ENCODE peak calls at places on chromosomes 12 and 14, in four cellular contexts. M is gastrocnemius medialis, Z is brain microvascular endothelial cell, P is PC-9. Q is an unnamed sample. For H3K36me3, the result is how much of the 10 kb centered on the place peaks cover.

GRCh38 chr12:53674977-53675700 is 744 bp downstream of the ATP5MC2 start:
- DNase-seq in M (no peak), Z (no peak), P (no peak), Q (no peak)

GRCh38 chr12:24560867-24561266 is 388.0 kb downstream of the BCAT1 start:
- DNase-seq in M (no peak), Z (no peak), P (no peak), Q (no peak)

GRCh38 chr12:15627995-15628945 is 160.9 kb downstream of the EPS8 start:
- DNase-seq in M (no peak), Z (no peak), P (no peak), Q (no peak)

GRCh38 chr12:124792961-124793441 is 70.7 kb downstream of the SCARB1 start:
- DNase-seq in M (no peak), Z (peak), P (no peak), Q (no peak)

GRCh38 chr14:101001311-101002069 is 98.0 kb upstream of the RTL1 start:
- DNase-seq in M (no peak), Z (peak), P (no peak), Q (no peak)

GRCh38 chr12:91400249-91400648 is 217.6 kb upstream of the DCN start:
- DNase-seq in M (no peak), Z (peak), P (no peak), Q (no peak)

GRCh38 chr14:86364634-86365033 is 834.7 kb downstream of the FLRT2 start:
- DNase-seq in M (no peak), Z (no peak), P (no peak), Q (no peak)

GRCh38 chr12:113409462-113410124 is 5.9 kb upstream of the SDS start:
- DNase-seq in M (no peak), Z (no peak), P (no peak), Q (no peak)

GRCh38 chr12:111361717-111362576 is 6.9 kb downstream of the PHETA1 start:
- DNase-seq in M (no peak), Z (no peak), P (peak), Q (no peak)

GRCh38 chr12:131280426-131280825 is 326.7 kb downstream of the ADGRD1 start:
- DNase-seq in M (no peak), Z (no peak), P (no peak), Q (no peak)

GRCh38 chr12:3336606-3337311 is 154.2 kb upstream of the PRMT8 start:
- DNase-seq in M (no peak), Z (no peak), P (no peak), Q (no peak)

DNA sequence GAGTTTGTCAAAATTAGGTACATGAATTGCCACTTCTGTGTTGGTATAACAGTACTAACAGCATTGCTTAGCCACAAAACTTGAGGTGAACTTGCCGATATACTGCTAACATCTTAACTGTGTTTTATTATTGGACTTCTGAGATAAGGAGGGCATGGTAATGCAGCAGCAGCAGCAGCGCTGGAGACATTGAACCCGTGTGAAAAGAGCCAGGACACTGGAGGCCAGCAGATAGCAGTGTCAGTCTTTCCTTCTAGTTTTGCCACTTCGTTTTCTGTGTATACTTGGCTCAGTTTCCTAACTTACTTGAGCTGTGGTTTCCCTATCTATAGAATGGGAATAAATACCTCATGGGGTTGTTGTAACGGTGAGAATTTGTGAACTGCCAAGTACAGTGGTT is 82.8 kb downstream of the KTN1 start:
- DNase-seq in M (no peak), Z (no peak), P (no peak), Q (no peak)
- H3K36me3 ChIP-seq in M (under half), Z (under half), P (under half), Q (half or more)

DNA sequence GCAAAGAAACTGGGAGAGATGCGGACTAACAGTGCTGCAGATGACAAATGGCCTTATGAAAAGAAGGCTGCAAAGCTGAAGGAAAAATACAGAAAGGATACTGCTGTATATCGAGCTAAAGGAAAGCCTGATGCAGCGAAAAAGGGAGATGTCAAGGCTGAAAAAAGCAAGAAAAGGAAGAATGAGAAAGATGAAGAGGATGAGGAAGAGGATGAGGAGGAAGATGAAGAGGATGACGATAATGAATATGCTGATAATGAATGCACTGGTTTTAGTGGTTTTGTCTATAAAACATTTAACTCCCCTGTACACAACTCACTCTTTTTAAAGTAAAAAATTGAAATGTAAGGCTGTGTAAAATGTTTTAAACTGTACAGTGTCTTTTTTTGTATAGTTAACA is 13.2 kb upstream of the ARID4A start:
- DNase-seq in M (no peak), Z (no peak), P (no peak), Q (no peak)
- H3K27ac ChIP-seq in M (no peak), Z (no peak), P (no peak), Q (no peak)

DNA sequence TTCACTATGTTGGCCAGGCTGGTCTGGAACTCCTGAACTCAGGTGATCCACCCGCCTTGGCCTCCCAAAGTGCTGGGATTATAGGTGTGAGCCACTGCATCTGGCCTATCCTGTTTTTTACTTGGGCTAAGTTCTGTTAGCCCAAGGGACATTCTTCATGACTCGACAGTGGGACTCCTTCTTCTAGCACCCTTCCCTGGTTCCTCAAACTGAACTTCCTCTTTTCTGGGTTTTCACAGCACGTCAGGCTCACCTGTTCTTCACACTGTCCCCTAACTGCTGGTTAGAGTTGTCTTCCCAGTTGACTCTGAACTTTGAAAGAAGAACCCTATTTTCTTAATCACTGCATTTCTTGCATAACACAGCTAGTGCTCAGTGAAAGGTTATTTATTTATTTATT is 22.5 kb downstream of the CABP1 start:
- DNase-seq in M (no peak), Z (no peak), P (no peak), Q (no peak)
- H3K4me3 ChIP-seq in M (no peak), Z (no peak), P (no peak), Q (no peak)

GRCh38 chr12:1992732-1993131 is 11.5 kb downstream of the DCP1B start:
- DNase-seq in M (no peak), Z (no peak), P (no peak), Q (no peak)
- H3K36me3 ChIP-seq in M (under half), Z (under half), P (under half), Q (half or more)

GRCh38 chr14:102803139-102803538 is 25.9 kb downstream of the TRAF3 start:
- DNase-seq in M (no peak), Z (no peak), P (no peak), Q (no peak)

GRCh38 chr14:102795060-102795925 is 18.0 kb downstream of the TRAF3 start:
- DNase-seq in M (peak), Z (peak), P (peak), Q (no peak)

GRCh38 chr14:102799684-102800562 is 22.7 kb downstream of the TRAF3 start:
- DNase-seq in M (no peak), Z (peak), P (no peak), Q (no peak)

GRCh38 chr14:102796661-102797190 is 19.5 kb downstream of the TRAF3 start:
- DNase-seq in M (no peak), Z (no peak), P (no peak), Q (no peak)

DNA sequence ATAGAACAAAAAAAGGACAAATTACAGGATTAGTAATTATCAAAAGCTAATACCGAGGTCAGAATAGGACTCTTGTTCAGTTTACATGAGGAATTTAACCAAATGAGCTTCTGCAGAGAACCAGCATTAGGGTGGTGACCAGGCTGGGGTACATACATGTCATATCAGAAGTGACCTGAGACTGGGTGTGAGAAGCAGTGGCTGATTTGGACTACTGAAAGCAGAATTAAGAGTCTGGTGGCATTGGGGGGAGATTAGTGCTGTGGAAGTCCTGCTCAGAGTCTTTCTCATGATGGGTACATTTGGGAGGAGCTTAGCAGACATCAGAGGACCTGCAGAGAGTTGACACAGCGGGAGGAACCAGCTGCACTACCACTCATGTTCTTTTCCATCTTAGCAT is 21.7 kb downstream of the TRAF3 start:
- DNase-seq in M (no peak), Z (no peak), P (no peak), Q (no peak)
- H3K27ac ChIP-seq in M (no peak), Z (no peak), P (no peak), Q (peak)

GRCh38 chr12:5902736-5903135 is 42.3 kb downstream of the ANO2 start:
- DNase-seq in M (no peak), Z (no peak), P (no peak), Q (no peak)

GRCh38 chr12:5900533-5901255 is 44.4 kb downstream of the ANO2 start:
- DNase-seq in M (no peak), Z (no peak), P (no peak), Q (no peak)

GRCh38 chr12:5904441-5904840 is 40.6 kb downstream of the ANO2 start:
- DNase-seq in M (no peak), Z (no peak), P (no peak), Q (no peak)

GRCh38 chr12:5898874-5899273 is 46.2 kb downstream of the ANO2 start:
- DNase-seq in M (no peak), Z (no peak), P (no peak), Q (no peak)

GRCh38 chr12:5901416-5901815 is 43.6 kb downstream of the ANO2 start:
- DNase-seq in M (no peak), Z (no peak), P (no peak), Q (no peak)
- H3K4me3 ChIP-seq in M (no peak), Z (no peak), P (no peak), Q (no peak)

GRCh38 chr12:56715798-56716197 is 9.3 kb downstream of the NACA start:
- DNase-seq in M (no peak), Z (no peak), P (no peak), Q (no peak)

GRCh38 chr12:56716933-56717880 is 7.9 kb downstream of the NACA start:
- DNase-seq in M (no peak), Z (no peak), P (no peak), Q (no peak)

GRCh38 chr12:56714431-56714929 is 10.6 kb downstream of the NACA start:
- DNase-seq in M (no peak), Z (no peak), P (peak), Q (no peak)

GRCh38 chr12:56718167-56718566 is 6.9 kb downstream of the NACA start:
- DNase-seq in M (no peak), Z (no peak), P (no peak), Q (no peak)

DNA sequence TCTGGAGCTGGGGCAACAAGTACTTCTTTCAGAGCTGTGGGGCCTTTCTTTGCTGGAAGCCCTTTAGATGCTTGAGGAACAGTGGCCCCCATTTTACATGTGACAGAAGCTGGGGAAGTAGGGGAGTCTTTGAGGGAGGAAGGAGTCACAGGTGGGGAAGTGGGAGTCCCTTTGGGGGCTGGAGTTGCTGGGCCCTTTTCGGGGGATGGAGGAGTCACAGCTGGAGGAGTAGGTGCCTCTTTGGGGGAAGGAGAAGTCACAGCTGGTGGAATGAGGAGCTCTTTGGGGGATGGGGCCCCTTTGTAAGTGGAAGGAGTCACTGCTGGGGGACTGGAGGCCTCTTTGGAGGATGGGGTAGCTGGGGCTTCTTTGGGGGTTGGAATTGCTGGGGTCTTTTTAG is 8.6 kb downstream of the NACA start:
- DNase-seq in M (no peak), Z (no peak), P (no peak), Q (no peak)
- H3K36me3 ChIP-seq in M (under half), Z (half or more), P (half or more), Q (half or more)